ENCODE peak calls at places on chromosome 6, in five cellular contexts. A, X, L, N and W are unnamed samples. For H3K4me1, the result is how much of the 10 kb centered on the place peaks cover.

GRCh38 chr6:579339-579738 is 77.6 kb downstream of the HUS1B start:
- DNase-seq in L (peak), X (peak), A (peak), N (no peak), W (peak)

GRCh38 chr6:12203001-12203400 is 87.2 kb upstream of the EDN1 start:
- DNase-seq in N (no peak), L (no peak), X (peak), A (peak), W (peak)

GRCh38 chr6:5054427-5054873 is 30.7 kb upstream of the PPP1R3G start:
- DNase-seq in X (no peak), A (no peak), L (no peak), N (no peak), W (peak)

GRCh38 chr6:155412335-155412734 is 43.3 kb downstream of the NOX3 start:
- DNase-seq in L (no peak), X (no peak), A (no peak), N (no peak), W (peak)

GRCh38 chr6:156718647-156719394 is 58.4 kb upstream of the ARID1B start:
- DNase-seq in A (peak), X (peak), N (no peak), L (peak), W (peak)

GRCh38 chr6:141752677-141753076 is 380.0 kb upstream of the GJE1 start:
- DNase-seq in A (no peak), L (no peak), X (no peak), N (no peak), W (no peak)

GRCh38 chr6:144581807-144582537 is 296.8 kb downstream of the UTRN start:
- DNase-seq in A (peak), X (peak), N (no peak), L (peak), W (peak)

GRCh38 chr6:13012977-13013680 is 296.6 kb downstream of the PHACTR1 start:
- DNase-seq in L (no peak), A (no peak), N (peak), X (no peak), W (no peak)

GRCh38 chr6:80872194-80872950 is 765.9 kb downstream of the BCKDHB start:
- DNase-seq in X (no peak), L (no peak), A (no peak), N (no peak), W (no peak)

GRCh38 chr6:55734256-55734655 is 141.1 kb downstream of the BMP5 start:
- DNase-seq in N (no peak), A (no peak), X (no peak), L (no peak), W (no peak)

GRCh38 chr6:74597266-74597665 is 608.6 kb downstream of the COL12A1 start:
- DNase-seq in A (no peak), X (no peak), L (no peak), N (no peak), W (peak)

GRCh38 chr6:157090736-157091135 is 232.6 kb downstream of the TMEM242 start:
- DNase-seq in A (no peak), L (no peak), X (no peak), N (peak), W (no peak)

DNA sequence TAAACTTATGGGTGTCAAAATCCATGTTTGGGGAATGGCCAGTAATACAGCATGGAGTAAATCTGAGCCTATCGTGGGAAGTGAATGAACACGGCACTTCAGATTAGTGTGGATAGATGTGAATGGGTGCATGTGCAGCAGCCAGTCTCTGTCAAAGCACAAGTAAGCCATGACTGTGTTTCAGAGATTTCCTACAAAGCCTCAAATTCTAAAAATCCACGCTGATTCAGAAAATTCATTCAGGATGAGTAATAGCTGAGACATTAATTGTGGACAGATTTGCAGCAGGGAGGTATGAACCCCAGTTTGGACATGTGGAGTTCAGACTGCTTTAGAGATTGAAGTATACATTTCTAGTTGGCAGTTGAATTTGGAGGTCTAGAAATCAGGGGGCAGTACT is 115.1 kb downstream of the QKI start:
- DNase-seq in L (no peak), X (no peak), N (no peak), A (peak), W (peak)
- H3K4me1 ChIP-seq in L (under half), X (under half), N (under half), A (half or more), W (under half)

DNA sequence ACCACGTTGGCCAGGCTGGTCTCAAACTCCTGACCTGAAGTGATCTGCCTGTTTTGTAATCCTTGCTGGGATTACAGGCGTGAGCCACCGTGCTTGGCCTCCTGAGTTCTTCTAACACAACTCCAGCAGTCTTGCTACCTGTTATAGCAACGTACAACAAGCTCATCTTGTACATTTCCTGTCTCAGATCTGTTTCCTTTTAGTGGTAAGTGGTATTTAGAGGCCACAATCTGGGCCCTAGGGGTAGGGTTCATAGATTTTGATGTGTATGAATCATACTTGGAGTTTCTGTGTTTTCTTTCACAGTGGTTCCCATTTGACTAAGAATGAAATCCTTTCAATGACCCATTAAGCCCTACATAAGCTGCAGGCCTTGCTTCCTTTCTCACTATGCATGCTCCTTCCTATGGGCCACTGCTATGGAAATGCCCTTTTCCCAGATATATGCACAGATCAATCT is 27.1 kb upstream of the SYNCRIP start:
- DNase-seq in X (no peak), N (peak), L (no peak), A (no peak), W (peak)
- TF ChIP-seq MAFK in X (no peak), N (no peak), L (no peak), A (no peak), W (no peak)

GRCh38 chr6:17291778-17292177 is 10.6 kb downstream of the RBM24 start:
- DNase-seq in L (no peak), A (no peak), X (no peak), N (no peak), W (peak)

GRCh38 chr6:17292600-17293133 is 11.5 kb downstream of the RBM24 start:
- DNase-seq in N (no peak), A (no peak), L (no peak), X (no peak), W (no peak)

GRCh38 chr6:17293395-17293794 is 12.2 kb downstream of the RBM24 start:
- DNase-seq in L (no peak), N (no peak), X (no peak), A (no peak), W (no peak)

GRCh38 chr6:17289491-17290106 is 8.4 kb downstream of the RBM24 start:
- DNase-seq in N (no peak), L (no peak), X (no peak), A (no peak), W (peak)
- TF ChIP-seq RAD21 in N (no peak), L (no peak), X (no peak), A (no peak), W (no peak)

DNA sequence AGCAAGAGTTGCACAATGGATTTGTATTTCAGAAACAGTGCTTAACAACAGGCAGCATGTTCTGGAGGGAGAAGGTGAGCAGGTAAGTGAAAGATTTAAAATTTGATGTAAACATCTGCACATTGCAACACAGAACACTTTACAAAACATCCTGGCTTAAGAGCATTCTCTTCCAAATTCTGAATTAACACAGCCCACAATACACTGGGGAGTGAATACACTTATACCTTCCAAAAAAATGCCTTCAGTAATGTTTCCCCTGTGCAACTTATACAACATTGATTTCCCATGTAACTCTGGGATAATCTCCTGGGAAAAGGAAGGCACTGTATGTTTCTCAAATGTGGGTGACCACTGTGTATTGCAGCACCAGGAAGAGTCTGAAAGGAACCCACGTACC is 127.6 kb downstream of the FYN start:
- DNase-seq in N (no peak), L (no peak), X (no peak), A (no peak), W (no peak)
- H3K4me1 ChIP-seq in N (under half), L (under half), X (under half), A (under half), W (under half)

GRCh38 chr6:63507096-63507495 is 65.2 kb upstream of the LOC128125822 start:
- DNase-seq in A (no peak), X (no peak), N (no peak), L (no peak), W (no peak)

GRCh38 chr6:63502165-63502564 is 70.1 kb upstream of the LOC128125822 start:
- DNase-seq in X (no peak), A (no peak), L (no peak), N (no peak), W (no peak)

GRCh38 chr6:63503199-63503598 is 69.1 kb upstream of the LOC128125822 start:
- DNase-seq in N (no peak), X (no peak), A (no peak), L (no peak), W (no peak)

GRCh38 chr6:63509652-63510352 is 62.5 kb upstream of the LOC128125822 start:
- DNase-seq in X (peak), A (peak), L (no peak), N (no peak), W (peak)

GRCh38 chr6:63504777-63505384 is 67.4 kb upstream of the LOC128125822 start:
- DNase-seq in A (no peak), L (no peak), N (no peak), X (no peak), W (no peak)
- TF ChIP-seq MAFK in A (no peak), L (no peak), N (no peak), X (no peak), W (no peak)

GRCh38 chr6:53702316-53702715 is 36.8 kb upstream of the KLHL31 start:
- DNase-seq in X (no peak), A (no peak), L (no peak), N (no peak), W (no peak)

GRCh38 chr6:53706525-53706924 is 41.0 kb upstream of the KLHL31 start:
- DNase-seq in L (no peak), A (no peak), N (no peak), X (no peak), W (no peak)

GRCh38 chr6:53707108-53707897 is 41.7 kb upstream of the KLHL31 start:
- DNase-seq in X (no peak), A (no peak), L (no peak), N (no peak), W (peak)

GRCh38 chr6:53703047-53703446 is 37.5 kb upstream of the KLHL31 start:
- DNase-seq in X (no peak), L (no peak), N (no peak), A (no peak), W (no peak)

GRCh38 chr6:53704700-53705099 is 39.1 kb upstream of the KLHL31 start:
- DNase-seq in N (no peak), L (no peak), A (no peak), X (no peak), W (no peak)
- TF ChIP-seq RAD21 in N (no peak), L (no peak), A (no peak), X (no peak), W (no peak)

GRCh38 chr6:107778242-107778641 is 45.9 kb downstream of the SCML4 start:
- DNase-seq in X (no peak), A (no peak), N (no peak), L (no peak), W (no peak)
- H3K4me1 ChIP-seq in X (under half), A (under half), N (under half), L (under half), W (under half)

GRCh38 chr6:91816335-91816734 is 1229.5 kb upstream of the MAP3K7 start:
- DNase-seq in N (no peak), L (no peak), A (no peak), X (no peak), W (no peak)

GRCh38 chr6:91812596-91813274 is 1225.9 kb upstream of the MAP3K7 start:
- DNase-seq in A (no peak), N (no peak), L (no peak), X (no peak), W (peak)
- TF ChIP-seq MAFK in A (no peak), N (no peak), L (no peak), X (no peak), W (no peak)

GRCh38 chr6:26398555-26398954 is 3.5 kb upstream of the BTN3A1 start:
- DNase-seq in A (no peak), L (no peak), N (no peak), X (no peak), W (no peak)

GRCh38 chr6:26392932-26393636 is 9.0 kb upstream of the BTN3A1 start:
- DNase-seq in L (peak), X (no peak), N (no peak), A (no peak), W (no peak)

GRCh38 chr6:26390504-26390903 is 7.6 kb downstream of the BTN2A2 start:
- DNase-seq in A (no peak), L (no peak), N (no peak), X (no peak), W (no peak)

GRCh38 chr6:26389349-26389799 is 6.5 kb downstream of the BTN2A2 start:
- DNase-seq in A (peak), L (peak), X (no peak), N (no peak), W (no peak)

GRCh38 chr6:26394289-26394688 is 7.8 kb upstream of the BTN3A1 start:
- DNase-seq in N (no peak), X (peak), A (peak), L (peak), W (peak)
- TF ChIP-seq RAD21 in N (no peak), X (no peak), A (no peak), L (no peak), W (no peak)

DNA sequence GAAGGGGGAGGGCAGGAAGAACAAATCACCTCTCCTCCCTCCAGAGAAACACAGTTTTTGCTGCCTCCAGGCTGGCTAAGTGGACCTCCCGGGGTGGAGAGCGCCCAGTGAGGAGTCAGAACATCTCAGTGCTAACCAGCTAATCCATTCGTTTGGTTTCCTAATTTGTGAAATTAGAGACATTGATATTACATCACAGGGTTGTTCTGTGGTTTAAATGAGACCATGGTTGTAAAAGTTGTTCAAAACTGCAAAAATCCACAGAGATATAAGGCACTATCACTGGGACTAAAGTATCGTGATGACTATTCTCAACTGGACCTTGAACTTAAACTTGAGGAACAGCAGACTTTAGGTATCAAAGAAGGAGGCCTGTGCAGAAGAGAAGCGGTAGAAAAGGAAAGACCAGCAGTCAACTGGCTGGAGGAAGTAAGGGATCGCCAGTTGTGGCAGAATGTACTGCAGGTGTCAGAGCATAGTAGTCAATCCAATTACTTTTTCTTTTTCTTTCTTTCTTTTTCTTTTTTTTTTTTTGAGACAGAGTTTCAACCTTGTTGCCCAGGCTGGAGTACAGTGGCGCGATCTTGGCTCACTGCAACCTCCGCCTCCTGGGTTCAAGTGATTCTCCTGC is 33.9 kb downstream of the RIPOR2 start:
- DNase-seq in A (no peak), N (no peak), L (no peak), X (no peak), W (no peak)
- H3K4me1 ChIP-seq in A (under half), N (under half), L (under half), X (under half), W (under half)